ENCODE peak calls at places on chromosome 13, in five cellular contexts. One of them, this sample, is unnamed.

GRCh38 chr13:49855930-49856329 is 63.4 kb upstream of the KPNA3 start:
- DNase-seq in K562: no peak
- DNase-seq in GM23248: no peak
- DNase-seq in astrocyte: no peak
- DNase-seq in neuronal stem cell: no peak
- DNase-seq in this sample: no peak

GRCh38 chr13:45086484-45086883 is 33.8 kb upstream of the GTF2F2 start:
- DNase-seq in K562: no peak
- DNase-seq in astrocyte: peak
- DNase-seq in neuronal stem cell: no peak
- DNase-seq in GM23248: peak
- DNase-seq in this sample: no peak

GRCh38 chr13:97043302-97043701 is 49.0 kb upstream of the OXGR1 start:
- DNase-seq in astrocyte: peak
- DNase-seq in GM23248: peak
- DNase-seq in neuronal stem cell: no peak
- DNase-seq in K562: no peak
- DNase-seq in this sample: no peak

GRCh38 chr13:44298314-44298713 is 75.3 kb upstream of the SERP2 start:
- DNase-seq in astrocyte: peak
- DNase-seq in K562: no peak
- DNase-seq in neuronal stem cell: no peak
- DNase-seq in GM23248: peak
- DNase-seq in this sample: no peak

GRCh38 chr13:41428155-41428554 is 29.2 kb upstream of the RGCC start:
- DNase-seq in GM23248: peak
- DNase-seq in astrocyte: no peak
- DNase-seq in neuronal stem cell: peak
- DNase-seq in K562: no peak
- DNase-seq in this sample: no peak

GRCh38 chr13:99087130-99087953 is 109.5 kb upstream of the DOCK9 start:
- DNase-seq in GM23248: peak
- DNase-seq in K562: peak
- DNase-seq in astrocyte: peak
- DNase-seq in neuronal stem cell: peak
- DNase-seq in this sample: peak

GRCh38 chr13:72561791-72562190 is 165.6 kb downstream of the MZT1 start:
- DNase-seq in neuronal stem cell: no peak
- DNase-seq in astrocyte: no peak
- DNase-seq in GM23248: no peak
- DNase-seq in K562: no peak
- DNase-seq in this sample: no peak

GRCh38 chr13:113846639-113847318 is 17.1 kb downstream of the GAS6 start:
- DNase-seq in neuronal stem cell: no peak
- DNase-seq in K562: no peak
- DNase-seq in GM23248: no peak
- DNase-seq in astrocyte: no peak
- DNase-seq in this sample: no peak

GRCh38 chr13:32911506-32911905 is 104.7 kb upstream of the KL start:
- DNase-seq in GM23248: peak
- DNase-seq in astrocyte: no peak
- DNase-seq in neuronal stem cell: peak
- DNase-seq in K562: no peak
- DNase-seq in this sample: no peak

GRCh38 chr13:69524459-69525155 is 583.0 kb upstream of the ATXN8OS start:
- DNase-seq in neuronal stem cell: no peak
- DNase-seq in astrocyte: no peak
- DNase-seq in GM23248: peak
- DNase-seq in K562: no peak
- DNase-seq in this sample: no peak

GRCh38 chr13:62357887-62358645 is 942.4 kb upstream of the PCDH20 start:
- DNase-seq in K562: no peak
- DNase-seq in neuronal stem cell: peak
- DNase-seq in astrocyte: peak
- DNase-seq in GM23248: peak
- DNase-seq in this sample: peak

GRCh38 chr13:21638319-21639282 is 32.3 kb upstream of the FGF9 start:
- DNase-seq in neuronal stem cell: peak
- DNase-seq in astrocyte: no peak
- DNase-seq in GM23248: peak
- DNase-seq in K562: peak
- DNase-seq in this sample: no peak

GRCh38 chr13:22758245-22758644 is 422.5 kb upstream of the SGCG start:
- DNase-seq in neuronal stem cell: no peak
- DNase-seq in K562: no peak
- DNase-seq in astrocyte: no peak
- DNase-seq in GM23248: no peak
- DNase-seq in this sample: no peak

GRCh38 chr13:109715902-109716301 is 70.5 kb downstream of the IRS2 start:
- DNase-seq in K562: no peak
- DNase-seq in neuronal stem cell: no peak
- DNase-seq in astrocyte: no peak
- DNase-seq in GM23248: peak
- DNase-seq in this sample: no peak

GRCh38 chr13:65724261-65724660 is 1505.9 kb downstream of the PCDH9 start:
- DNase-seq in GM23248: no peak
- DNase-seq in astrocyte: peak
- DNase-seq in K562: no peak
- DNase-seq in neuronal stem cell: no peak
- DNase-seq in this sample: no peak

GRCh38 chr13:44719857-44720671 is 143.9 kb upstream of the TSC22D1 start:
- DNase-seq in astrocyte: peak
- DNase-seq in neuronal stem cell: no peak
- DNase-seq in K562: no peak
- DNase-seq in GM23248: peak
- DNase-seq in this sample: no peak

GRCh38 chr13:35743165-35743564 is 266.7 kb upstream of the MAB21L1 start:
- DNase-seq in astrocyte: no peak
- DNase-seq in neuronal stem cell: no peak
- DNase-seq in K562: no peak
- DNase-seq in GM23248: no peak
- DNase-seq in this sample: no peak

GRCh38 chr13:109869312-109870237 is 83.2 kb upstream of the IRS2 start:
- DNase-seq in neuronal stem cell: no peak
- DNase-seq in GM23248: peak
- DNase-seq in astrocyte: peak
- DNase-seq in K562: no peak
- DNase-seq in this sample: no peak

GRCh38 chr13:36778083-36778671 is 40.8 kb upstream of the RFXAP start:
- DNase-seq in astrocyte: peak
- DNase-seq in neuronal stem cell: peak
- DNase-seq in GM23248: peak
- DNase-seq in K562: no peak
- DNase-seq in this sample: no peak

GRCh38 chr13:114067886-114068722 is 64.3 kb downstream of the RASA3 start:
- DNase-seq in neuronal stem cell: no peak
- DNase-seq in K562: no peak
- DNase-seq in GM23248: no peak
- DNase-seq in astrocyte: no peak
- DNase-seq in this sample: no peak

GRCh38 chr13:42418184-42418583 is 146.2 kb downstream of the AKAP11 start:
- DNase-seq in neuronal stem cell: no peak
- DNase-seq in astrocyte: no peak
- DNase-seq in GM23248: no peak
- DNase-seq in K562: no peak
- DNase-seq in this sample: no peak

GRCh38 chr13:40026741-40027140 is 371.3 kb downstream of the COG6 start:
- DNase-seq in astrocyte: no peak
- DNase-seq in K562: no peak
- DNase-seq in GM23248: no peak
- DNase-seq in neuronal stem cell: no peak
- DNase-seq in this sample: no peak
- H3K4me3 ChIP-seq in astrocyte: no peak
- H3K4me3 ChIP-seq in K562: no peak
- H3K4me3 ChIP-seq in GM23248: no peak
- H3K4me3 ChIP-seq in neuronal stem cell: no peak
- H3K4me3 ChIP-seq in this sample: no peak

DNA sequence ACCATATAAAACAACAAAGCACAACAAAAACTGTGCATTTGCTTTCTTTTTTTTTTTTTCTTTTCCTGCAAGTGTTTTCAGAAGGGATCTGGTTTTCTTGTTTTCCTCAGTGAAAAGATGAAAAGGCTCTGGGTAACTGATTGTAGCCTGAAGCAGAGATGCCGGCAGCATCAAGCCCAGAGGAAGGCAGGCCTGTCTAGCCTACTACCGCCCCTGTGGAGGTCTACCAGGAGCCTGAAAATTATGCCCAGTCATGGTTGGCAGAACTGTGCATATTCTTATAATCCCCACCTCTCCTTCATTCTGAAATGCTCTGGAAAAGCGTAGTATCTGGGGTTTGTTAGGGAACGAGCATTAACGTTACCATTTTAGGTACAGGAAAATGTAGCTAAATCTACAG is 32.6 kb upstream of the MEDAG start:
- DNase-seq in astrocyte: no peak
- DNase-seq in K562: no peak
- DNase-seq in neuronal stem cell: no peak
- DNase-seq in GM23248: no peak
- DNase-seq in this sample: no peak
- H3K9ac ChIP-seq in astrocyte: peak
- H3K9ac ChIP-seq in K562: no peak
- H3K9ac ChIP-seq in neuronal stem cell: no peak
- H3K9ac ChIP-seq in GM23248: peak
- H3K9ac ChIP-seq in this sample: no peak

GRCh38 chr13:48579167-48579918 is 46.5 kb upstream of the RCBTB2 start:
- DNase-seq in K562: no peak
- DNase-seq in GM23248: no peak
- DNase-seq in astrocyte: no peak
- DNase-seq in neuronal stem cell: no peak
- DNase-seq in this sample: no peak
- H3K4me3 ChIP-seq in K562: no peak
- H3K4me3 ChIP-seq in GM23248: no peak
- H3K4me3 ChIP-seq in astrocyte: no peak
- H3K4me3 ChIP-seq in neuronal stem cell: no peak
- H3K4me3 ChIP-seq in this sample: no peak

GRCh38 chr13:87671031-87671823 is at the start of gene SLITRK5:
- DNase-seq in GM23248: peak
- DNase-seq in astrocyte: peak
- DNase-seq in K562: no peak
- DNase-seq in neuronal stem cell: peak
- DNase-seq in this sample: no peak
- H3K9ac ChIP-seq in GM23248: no peak
- H3K9ac ChIP-seq in astrocyte: peak
- H3K9ac ChIP-seq in K562: no peak
- H3K9ac ChIP-seq in neuronal stem cell: peak
- H3K9ac ChIP-seq in this sample: peak

GRCh38 chr13:95184317-95184716 is 116.9 kb downstream of the ABCC4 start:
- DNase-seq in neuronal stem cell: no peak
- DNase-seq in GM23248: no peak
- DNase-seq in K562: no peak
- DNase-seq in astrocyte: no peak
- DNase-seq in this sample: no peak
- H3K4me3 ChIP-seq in neuronal stem cell: no peak
- H3K4me3 ChIP-seq in GM23248: no peak
- H3K4me3 ChIP-seq in K562: no peak
- H3K4me3 ChIP-seq in astrocyte: no peak
- H3K4me3 ChIP-seq in this sample: no peak

DNA sequence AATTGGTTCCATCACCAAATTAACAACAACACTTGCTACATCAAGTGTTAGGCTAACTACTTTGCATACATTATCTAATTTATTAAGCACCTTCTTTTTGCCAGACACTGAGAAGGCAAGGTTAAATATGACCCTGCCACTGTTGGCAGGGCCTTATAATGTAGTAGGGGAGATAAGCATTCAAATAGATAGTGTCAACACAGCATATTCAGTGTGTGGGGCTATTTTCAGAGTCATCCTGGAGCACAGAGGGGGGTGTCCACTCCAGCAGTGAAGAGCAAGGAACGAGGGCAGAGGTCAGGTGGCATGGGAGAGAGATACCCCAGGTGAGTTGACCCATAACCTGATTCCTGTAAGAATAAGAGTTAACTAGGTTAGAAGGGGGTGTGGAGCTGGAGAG is 121.6 kb downstream of the COG6 start:
- DNase-seq in neuronal stem cell: no peak
- DNase-seq in K562: no peak
- DNase-seq in GM23248: no peak
- DNase-seq in astrocyte: peak
- DNase-seq in this sample: no peak
- H3K9ac ChIP-seq in neuronal stem cell: no peak
- H3K9ac ChIP-seq in K562: no peak
- H3K9ac ChIP-seq in GM23248: no peak
- H3K9ac ChIP-seq in astrocyte: peak
- H3K9ac ChIP-seq in this sample: no peak

This sample was measured in NT2/D1.